ENCODE peak calls at places on chromosomes 4 and X, in five cellular contexts. T is A549, E is H1, K is HepG2, L is endothelial cell of umbilical vein. G is an unnamed sample.

GRCh38 chr4:48268956-48269860 is at the start of gene TEC:
- DNase-seq in T (peak; percentile 38), L (peak; percentile 22), K (no peak), E (peak; percentile 83), G (peak; percentile 70)

GRCh38 chr4:1427010-1427409 is 20.8 kb upstream of the NKX1-1 start:
- DNase-seq in T (no peak), K (no peak), L (no peak), E (no peak), G (no peak)

GRCh38 chrX:37959212-37960021 is 46.9 kb upstream of the SYTL5 start:
- DNase-seq in L (no peak), E (no peak), K (peak; percentile 95), T (no peak), G (no peak)

GRCh38 chrX:107674480-107675364 is 46.4 kb downstream of the PRPS1 start:
- DNase-seq in L (no peak), T (no peak), K (no peak), E (no peak), G (peak; percentile 76)

GRCh38 chrX:333611-334311 is 15.2 kb upstream of the GTPBP6 start:
- DNase-seq in K (no peak), E (no peak), T (no peak), L (no peak), G (no peak)

GRCh38 chr4:159401791-159402380 is 299.0 kb downstream of the RAPGEF2 start:
- DNase-seq in T (no peak), K (peak; percentile 25), L (peak; percentile 83), E (no peak), G (no peak)

GRCh38 chr4:99403380-99404194 is 31.6 kb downstream of the ADH7 start:
- DNase-seq in K (peak; percentile 94), T (no peak), E (no peak), L (no peak), G (no peak)

GRCh38 chr4:10186228-10187214 is 69.9 kb upstream of the WDR1 start:
- DNase-seq in E (no peak), T (no peak), K (no peak), L (no peak), G (peak; percentile 62)

GRCh38 chrX:19794690-19795089 is 92.7 kb downstream of the SH3KBP1 start:
- DNase-seq in L (peak; percentile 52), T (no peak), E (no peak), K (no peak), G (no peak)

GRCh38 chr4:40199179-40199670 is 2.4 kb downstream of the RHOH start:
- DNase-seq in L (no peak), E (no peak), K (no peak), T (no peak), G (peak; percentile 53)

GRCh38 chr4:37470243-37470642 is 215.9 kb downstream of the RELL1 start:
- DNase-seq in E (no peak), K (no peak), L (no peak), T (no peak), G (no peak)

GRCh38 chr4:78293348-78293747 is 236.2 kb downstream of the FRAS1 start:
- DNase-seq in L (no peak), T (no peak), E (no peak), K (no peak), G (no peak)

GRCh38 chr4:23903859-23904438 is 14.1 kb upstream of the PPARGC1A start:
- DNase-seq in K (no peak), T (no peak), L (no peak), E (no peak), G (no peak)

GRCh38 chrX:72238183-72238582 is 644 bp downstream of the ERCC6L start:
- DNase-seq in K (no peak), L (no peak), T (no peak), E (no peak), G (no peak)
- TF ChIP-seq JUN in K (no peak), L (no peak), T (no peak), E (no peak), G (no peak)

GRCh38 chr4:89899157-89899556 is 4.5 kb downstream of the MMRN1 start:
- DNase-seq in E (no peak), L (peak; percentile 85), K (no peak), T (no peak), G (no peak)

GRCh38 chr4:89899854-89900253 is 5.2 kb downstream of the MMRN1 start:
- DNase-seq in E (no peak), T (no peak), K (no peak), L (peak; percentile 50), G (no peak)

GRCh38 chr4:89897867-89898266 is 3.2 kb downstream of the MMRN1 start:
- DNase-seq in L (peak; percentile 69), T (no peak), E (no peak), K (no peak), G (no peak)

GRCh38 chr4:89894654-89895652 is at the start of gene MMRN1:
- DNase-seq in L (peak; percentile 95), T (no peak), K (no peak), E (no peak), G (no peak)

GRCh38 chr4:89898304-89898716 is 3.7 kb downstream of the MMRN1 start:
- DNase-seq in T (no peak), K (no peak), L (peak; percentile 84), E (no peak), G (no peak)
- H3K4me3 ChIP-seq in T (no peak overlapping the region), K (no peak overlapping the region), L (peak overlapping the region; percentile 97), E (no peak overlapping the region), G (no peak overlapping the region)

DNA sequence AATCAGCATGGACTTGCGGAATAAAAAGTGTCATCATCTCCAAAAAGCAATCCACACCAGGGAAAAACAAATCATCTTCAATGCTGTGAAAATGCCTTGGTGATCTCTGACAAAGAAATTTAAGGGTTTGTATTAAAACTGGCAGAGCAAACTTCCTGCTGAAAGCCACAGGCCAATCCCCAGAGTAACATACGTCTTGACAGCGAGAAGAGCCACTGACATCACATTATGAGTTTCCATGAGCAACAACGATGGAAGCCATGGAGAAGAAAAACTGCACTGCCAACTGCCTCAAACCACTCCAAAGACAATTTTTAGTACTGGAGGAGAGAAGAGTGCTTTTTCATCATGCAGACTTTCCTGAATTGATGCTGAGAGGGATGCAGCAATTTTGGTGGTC is 215.4 kb upstream of the TBL1X start:
- DNase-seq in K (no peak), E (no peak), T (no peak), L (no peak), G (no peak)
- TF ChIP-seq JUN in K (no peak), E (no peak), T (no peak), L (no peak), G (no peak)

GRCh38 chr4:89645512-89645911 is 191.4 kb downstream of the SNCA start:
- DNase-seq in K (peak; percentile 66), E (no peak), T (no peak), L (no peak), G (no peak)

GRCh38 chr4:89639395-89639794 is 197.6 kb downstream of the SNCA start:
- DNase-seq in E (no peak), T (no peak), L (no peak), K (no peak), G (no peak)

GRCh38 chr4:89641367-89641687 is 195.6 kb downstream of the SNCA start:
- DNase-seq in K (no peak), T (no peak), L (peak; percentile 44), E (no peak), G (no peak)

GRCh38 chr4:89640620-89641366 is 196.2 kb downstream of the SNCA start:
- DNase-seq in T (peak; percentile 40), E (peak; percentile 80), K (peak; percentile 80), L (no peak), G (no peak)
- H3K4me3 ChIP-seq in T (peak overlapping the region; percentile 11), E (no peak overlapping the region), K (peak overlapping the region; percentile 51), L (no peak overlapping the region), G (no peak overlapping the region)

DNA sequence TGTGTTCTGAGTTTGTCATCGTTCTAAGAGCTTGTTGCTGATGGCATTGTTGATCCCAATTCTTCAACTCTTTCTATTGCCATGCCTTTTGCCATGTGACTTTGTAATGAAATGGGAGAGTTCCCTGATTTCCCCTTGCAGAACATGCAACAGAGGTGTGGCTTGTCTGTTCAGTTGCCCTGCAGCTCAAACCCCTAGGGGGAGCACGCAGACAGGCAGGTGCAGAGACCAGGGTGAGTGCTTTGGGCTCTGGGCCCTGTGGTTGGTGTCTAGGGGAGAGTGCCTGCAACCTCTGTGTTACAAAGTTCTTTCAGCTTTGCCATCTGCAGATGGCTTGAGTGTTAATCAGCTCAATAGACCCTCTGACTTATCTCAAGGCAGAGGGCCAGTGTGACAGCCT is 332.7 kb downstream of the MID1IP1 start:
- DNase-seq in E (peak; percentile 54), T (no peak), L (no peak), K (no peak), G (no peak)
- TF ChIP-seq JUN in E (no peak), T (no peak), L (no peak), K (no peak), G (no peak)

GRCh38 chr4:6659897-6660296 is 19.4 kb downstream of the MRFAP1 start:
- DNase-seq in K (no peak), L (no peak), T (no peak), E (no peak), G (no peak)

GRCh38 chr4:6658635-6659075 is 18.2 kb downstream of the MRFAP1 start:
- DNase-seq in L (peak; percentile 31), E (peak; percentile 73), T (no peak), K (no peak), G (no peak)

GRCh38 chr4:6660430-6660829 is 19.9 kb downstream of the MRFAP1 start:
- DNase-seq in E (no peak), T (no peak), L (no peak), K (no peak), G (no peak)

GRCh38 chr4:6657242-6658203 is 17.0 kb downstream of the MRFAP1 start:
- DNase-seq in L (no peak), E (no peak), K (no peak), T (no peak), G (no peak)

DNA sequence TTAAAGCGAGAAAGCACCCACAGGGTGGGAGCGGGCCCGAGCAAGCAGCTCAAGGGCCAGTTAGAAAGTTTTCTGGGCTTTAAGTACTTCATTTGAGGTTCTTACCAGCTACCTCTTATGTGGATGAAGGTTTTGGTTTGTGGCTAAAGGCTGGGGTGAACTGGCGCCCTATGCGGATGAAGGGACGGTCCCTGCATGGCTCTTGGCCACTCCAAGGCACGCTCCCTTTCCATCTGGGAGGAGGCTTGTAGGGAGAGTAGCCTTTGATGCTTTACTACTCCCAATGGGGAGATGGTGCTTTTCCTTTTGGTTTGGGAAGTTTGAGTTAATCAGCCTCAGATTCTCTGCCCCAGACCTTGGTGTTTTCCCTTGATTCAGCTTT is 17.7 kb downstream of the MRFAP1 start:
- DNase-seq in E (no peak), K (no peak), T (no peak), L (no peak), G (no peak)
- H3K4me3 ChIP-seq in E (no peak overlapping the region), K (no peak overlapping the region), T (no peak overlapping the region), L (no peak overlapping the region), G (no peak overlapping the region)

GRCh38 chr4:17681921-17682566 is 67.6 kb downstream of the MED28 start:
- DNase-seq in K (no peak), L (no peak), T (no peak), E (no peak), G (no peak)

GRCh38 chr4:17680559-17680958 is 66.1 kb downstream of the MED28 start:
- DNase-seq in E (no peak), T (no peak), L (no peak), K (no peak), G (no peak)

GRCh38 chr4:17680985-17681920 is 66.8 kb downstream of the MED28 start:
- DNase-seq in T (no peak), E (no peak), K (no peak), L (no peak), G (no peak)
- TF ChIP-seq JUN in T (no peak), E (no peak), K (no peak), L (no peak), G (no peak)

GRCh38 chrX:140766024-140766611 is 56.6 kb downstream of the LINC00632 start:
- DNase-seq in T (no peak), E (peak; percentile 53), L (peak; percentile 54), K (peak; percentile 27), G (peak; percentile 28)
- H3K4me3 ChIP-seq in T (peak overlapping the region; percentile 64), E (peak overlapping the region; percentile 26), L (peak overlapping the region; percentile 87), K (no peak overlapping the region), G (no peak overlapping the region)